ENCODE peak calls at places on chromosomes 12 and 14, in six cellular contexts. One of them, this sample, is unnamed.

GRCh38 chr12:57234571-57235011 is 5.1 kb downstream of the SHMT2 start:
- DNase-seq in HS-5: no peak
- DNase-seq in cardiac fibroblast: no peak
- DNase-seq in HTR-8/SVneo: no peak
- DNase-seq in amygdala: no peak
- DNase-seq in D721Med: no peak
- DNase-seq in this sample: peak; percentile 32

GRCh38 chr12:57549909-57550627 is at the start of gene KIF5A:
- DNase-seq in HS-5: no peak
- DNase-seq in cardiac fibroblast: no peak
- DNase-seq in D721Med: peak; percentile 78
- DNase-seq in HTR-8/SVneo: peak; percentile 79
- DNase-seq in amygdala: peak; percentile 52
- DNase-seq in this sample: peak; percentile 65

GRCh38 chr12:65822732-65823480 is 1.4 kb upstream of the HMGA2 start:
- DNase-seq in HTR-8/SVneo: peak; percentile 8
- DNase-seq in cardiac fibroblast: peak; percentile 81
- DNase-seq in amygdala: no peak
- DNase-seq in HS-5: no peak
- DNase-seq in D721Med: no peak
- DNase-seq in this sample: no peak

GRCh38 chr12:92955997-92956663 is 27.0 kb upstream of the EEA1 start:
- DNase-seq in D721Med: no peak
- DNase-seq in HTR-8/SVneo: no peak
- DNase-seq in amygdala: no peak
- DNase-seq in cardiac fibroblast: peak; percentile 92
- DNase-seq in HS-5: peak; percentile 64
- DNase-seq in this sample: no peak

GRCh38 chr14:99644723-99645544 is at the start of gene HHIPL1:
- DNase-seq in HTR-8/SVneo: no peak
- DNase-seq in amygdala: no peak
- DNase-seq in HS-5: no peak
- DNase-seq in D721Med: no peak
- DNase-seq in cardiac fibroblast: peak; percentile 12
- DNase-seq in this sample: no peak

GRCh38 chr14:105206873-105207272 is 25.8 kb upstream of the NUDT14 start:
- DNase-seq in cardiac fibroblast: no peak
- DNase-seq in D721Med: no peak
- DNase-seq in HS-5: no peak
- DNase-seq in HTR-8/SVneo: no peak
- DNase-seq in amygdala: no peak
- DNase-seq in this sample: no peak

GRCh38 chr14:59265808-59266207 is 77.3 kb downstream of the DAAM1 start:
- DNase-seq in cardiac fibroblast: no peak
- DNase-seq in HTR-8/SVneo: no peak
- DNase-seq in amygdala: no peak
- DNase-seq in D721Med: no peak
- DNase-seq in HS-5: no peak
- DNase-seq in this sample: peak; percentile 49

GRCh38 chr14:36059531-36059930 is 117.0 kb downstream of the PTCSC3 start:
- DNase-seq in D721Med: no peak
- DNase-seq in cardiac fibroblast: no peak
- DNase-seq in HTR-8/SVneo: no peak
- DNase-seq in HS-5: no peak
- DNase-seq in amygdala: no peak
- DNase-seq in this sample: no peak

GRCh38 chr12:104720346-104721064 is 237.6 kb downstream of the SLC41A2 start:
- DNase-seq in cardiac fibroblast: peak; percentile 33
- DNase-seq in amygdala: no peak
- DNase-seq in HTR-8/SVneo: no peak
- DNase-seq in D721Med: no peak
- DNase-seq in HS-5: no peak
- DNase-seq in this sample: peak; percentile 59

GRCh38 chr14:91369628-91370445 is 47.8 kb downstream of the CCDC88C start:
- DNase-seq in HTR-8/SVneo: no peak
- DNase-seq in HS-5: no peak
- DNase-seq in D721Med: peak; percentile 65
- DNase-seq in cardiac fibroblast: no peak
- DNase-seq in amygdala: no peak
- DNase-seq in this sample: no peak

GRCh38 chr14:36504805-36505192 is 15.2 kb downstream of the NKX2-1 start:
- DNase-seq in amygdala: no peak
- DNase-seq in D721Med: no peak
- DNase-seq in HTR-8/SVneo: no peak
- DNase-seq in HS-5: no peak
- DNase-seq in cardiac fibroblast: no peak
- DNase-seq in this sample: no peak

GRCh38 chr12:62466018-62466595 is 519 bp upstream of the MON2 start:
- DNase-seq in HS-5: no peak
- DNase-seq in HTR-8/SVneo: peak; percentile 57
- DNase-seq in D721Med: no peak
- DNase-seq in amygdala: no peak
- DNase-seq in cardiac fibroblast: peak; percentile 50
- DNase-seq in this sample: no peak

GRCh38 chr14:37707716-37708115 is 112.3 kb downstream of the TTC6 start:
- DNase-seq in cardiac fibroblast: no peak
- DNase-seq in HS-5: no peak
- DNase-seq in D721Med: no peak
- DNase-seq in HTR-8/SVneo: no peak
- DNase-seq in amygdala: no peak
- DNase-seq in this sample: no peak

GRCh38 chr12:68794653-68795253 is 13.2 kb upstream of the MDM2 start:
- DNase-seq in HS-5: peak; percentile 73
- DNase-seq in cardiac fibroblast: peak; percentile 85
- DNase-seq in amygdala: no peak
- DNase-seq in HTR-8/SVneo: no peak
- DNase-seq in D721Med: no peak
- DNase-seq in this sample: no peak

GRCh38 chr12:132771126-132771838 is 9.7 kb upstream of the ANKLE2 start:
- DNase-seq in amygdala: no peak
- DNase-seq in HTR-8/SVneo: no peak
- DNase-seq in D721Med: no peak
- DNase-seq in HS-5: no peak
- DNase-seq in cardiac fibroblast: peak; percentile 24
- DNase-seq in this sample: no peak

GRCh38 chr14:63542231-63542999 is 762 bp downstream of the PPP2R5E start:
- DNase-seq in HTR-8/SVneo: peak; percentile 81
- DNase-seq in HS-5: no peak
- DNase-seq in cardiac fibroblast: peak; percentile 26
- DNase-seq in amygdala: peak; percentile 32
- DNase-seq in D721Med: no peak
- DNase-seq in this sample: no peak

GRCh38 chr14:22821193-22822016 is 6.2 kb upstream of the SLC7A7 start:
- DNase-seq in HS-5: no peak
- DNase-seq in HTR-8/SVneo: no peak
- DNase-seq in D721Med: no peak
- DNase-seq in amygdala: no peak
- DNase-seq in cardiac fibroblast: no peak
- DNase-seq in this sample: no peak

GRCh38 chr12:3680919-3681594 is 71.9 kb downstream of the CRACR2A start:
- DNase-seq in D721Med: no peak
- DNase-seq in amygdala: no peak
- DNase-seq in HS-5: no peak
- DNase-seq in cardiac fibroblast: peak; percentile 58
- DNase-seq in HTR-8/SVneo: no peak
- DNase-seq in this sample: no peak

GRCh38 chr12:119988440-119988787 is 622 bp upstream of the BICDL1 start:
- DNase-seq in amygdala: peak; percentile 66
- DNase-seq in HS-5: peak; percentile 71
- DNase-seq in D721Med: no peak
- DNase-seq in HTR-8/SVneo: peak; percentile 51
- DNase-seq in cardiac fibroblast: peak; percentile 49
- DNase-seq in this sample: no peak

GRCh38 chr14:67392123-67392522 is 19.8 kb downstream of the PLEK2 start:
- DNase-seq in HTR-8/SVneo: no peak
- DNase-seq in D721Med: no peak
- DNase-seq in HS-5: no peak
- DNase-seq in cardiac fibroblast: no peak
- DNase-seq in amygdala: no peak
- DNase-seq in this sample: no peak

GRCh38 chr12:128755565-128755964 is 68.2 kb downstream of the SLC15A4 start:
- DNase-seq in HS-5: no peak
- DNase-seq in HTR-8/SVneo: no peak
- DNase-seq in amygdala: no peak
- DNase-seq in D721Med: no peak
- DNase-seq in cardiac fibroblast: no peak
- DNase-seq in this sample: no peak

GRCh38 chr14:74973003-74973614 is 17.7 kb upstream of the PGF start:
- DNase-seq in cardiac fibroblast: peak; percentile 66
- DNase-seq in HS-5: no peak
- DNase-seq in D721Med: no peak
- DNase-seq in HTR-8/SVneo: no peak
- DNase-seq in amygdala: no peak
- DNase-seq in this sample: peak; percentile 43

GRCh38 chr14:99752486-99753121 is 40.6 kb upstream of the EML1 start:
- DNase-seq in amygdala: no peak
- DNase-seq in HTR-8/SVneo: peak; percentile 70
- DNase-seq in HS-5: peak; percentile 56
- DNase-seq in cardiac fibroblast: peak; percentile 80
- DNase-seq in D721Med: no peak
- DNase-seq in this sample: no peak

GRCh38 chr12:111785651-111786050 is 18.9 kb downstream of the ALDH2 start:
- DNase-seq in amygdala: no peak
- DNase-seq in HTR-8/SVneo: no peak
- DNase-seq in HS-5: no peak
- DNase-seq in cardiac fibroblast: peak; percentile 82
- DNase-seq in D721Med: no peak
- DNase-seq in this sample: no peak

GRCh38 chr14:67971627-67972625 is 152.3 kb downstream of the RAD51B start:
- DNase-seq in D721Med: no peak
- DNase-seq in HS-5: no peak
- DNase-seq in HTR-8/SVneo: peak; percentile 43
- DNase-seq in amygdala: no peak
- DNase-seq in cardiac fibroblast: peak; percentile 41
- DNase-seq in this sample: no peak

GRCh38 chr12:11906284-11906935 is 164.3 kb upstream of the BCL2L14 start:
- DNase-seq in HS-5: no peak
- DNase-seq in cardiac fibroblast: peak; percentile 68
- DNase-seq in HTR-8/SVneo: no peak
- DNase-seq in amygdala: no peak
- DNase-seq in D721Med: no peak
- DNase-seq in this sample: no peak

GRCh38 chr14:88838015-88838414 is 13.6 kb downstream of the TTC8 start:
- DNase-seq in HTR-8/SVneo: no peak
- DNase-seq in cardiac fibroblast: no peak
- DNase-seq in amygdala: no peak
- DNase-seq in HS-5: no peak
- DNase-seq in D721Med: no peak
- DNase-seq in this sample: no peak

GRCh38 chr14:95664046-95664445 is 22.2 kb upstream of the TCL1B start:
- DNase-seq in HS-5: no peak
- DNase-seq in D721Med: no peak
- DNase-seq in HTR-8/SVneo: no peak
- DNase-seq in amygdala: no peak
- DNase-seq in cardiac fibroblast: no peak
- DNase-seq in this sample: no peak

GRCh38 chr14:75977544-75977943 is 4.3 kb downstream of the TGFB3 start:
- DNase-seq in HTR-8/SVneo: no peak
- DNase-seq in cardiac fibroblast: no peak
- DNase-seq in HS-5: no peak
- DNase-seq in D721Med: no peak
- DNase-seq in amygdala: no peak
- DNase-seq in this sample: no peak

GRCh38 chr12:97097734-97098133 is 190.7 kb downstream of the NEDD1 start:
- DNase-seq in HS-5: no peak
- DNase-seq in D721Med: no peak
- DNase-seq in amygdala: no peak
- DNase-seq in cardiac fibroblast: no peak
- DNase-seq in HTR-8/SVneo: no peak
- DNase-seq in this sample: no peak

GRCh38 chr12:45518516-45519235 is 210.8 kb upstream of the ARID2 start:
- DNase-seq in HTR-8/SVneo: no peak
- DNase-seq in HS-5: no peak
- DNase-seq in cardiac fibroblast: no peak
- DNase-seq in amygdala: no peak
- DNase-seq in D721Med: no peak
- DNase-seq in this sample: peak; percentile 33

This sample was measured in activated CD4-positive, CD25-positive, alpha-beta regulatory T cell treated with anti-CD3 and anti-CD28 coated beads, Interleukin-2, amount 50 U/mL, for 72 hours.